ENCODE peak calls at places on chromosome 15, in five cellular contexts. M is psoas muscle, F is AG09309, Y is HCT116, S is mammary epithelial cell. J is an unnamed sample.

GRCh38 chr15:23049984-23050628 is 10.7 kb upstream of the TUBGCP5 start:
- DNase-seq in M (no peak), F (no peak), Y (no peak), S (no peak), J (no peak)

GRCh38 chr15:69573815-69574472 is 121.3 kb downstream of the RPLP1 start:
- DNase-seq in M (no peak), F (no peak), Y (no peak), S (no peak), J (peak)

GRCh38 chr15:22888120-22888859 is 49.8 kb downstream of the NIPA2 start:
- DNase-seq in M (no peak), F (peak), Y (no peak), S (peak), J (peak)

GRCh38 chr15:41791970-41792637 is 17.8 kb downstream of the MAPKBP1 start:
- DNase-seq in M (no peak), F (no peak), Y (no peak), S (no peak), J (no peak)

GRCh38 chr15:85825118-85825517 is 30.4 kb upstream of the KLHL25 start:
- DNase-seq in M (no peak), F (no peak), Y (no peak), S (no peak), J (no peak)

GRCh38 chr15:28901987-28902745 is 16.4 kb downstream of the APBA2 start:
- DNase-seq in M (no peak), F (no peak), Y (no peak), S (no peak), J (no peak)

GRCh38 chr15:91555307-91555706 is 298.2 kb upstream of the SLCO3A1 start:
- DNase-seq in M (no peak), F (no peak), Y (no peak), S (peak), J (no peak)

GRCh38 chr15:41661078-41661528 is 898 bp downstream of the MGA start:
- DNase-seq in M (no peak), F (no peak), Y (no peak), S (no peak), J (no peak)

GRCh38 chr15:74294010-74294409 is 57.9 kb downstream of the CCDC33 start:
- DNase-seq in M (no peak), F (no peak), Y (no peak), S (no peak), J (no peak)

GRCh38 chr15:62212746-62213145 is 47.7 kb upstream of the C2CD4B start:
- DNase-seq in M (no peak), F (no peak), Y (no peak), S (no peak), J (no peak)

GRCh38 chr15:65638681-65639089 is 16.9 kb downstream of the SLC24A1 start:
- DNase-seq in M (no peak), F (peak), Y (peak), S (peak), J (peak)

GRCh38 chr15:66873856-66874255 is 171.8 kb downstream of the SMAD6 start:
- DNase-seq in M (no peak), F (no peak), Y (no peak), S (no peak), J (no peak)

GRCh38 chr15:46577767-46578166 is 942.9 kb downstream of the SQOR start:
- DNase-seq in M (no peak), F (no peak), Y (no peak), S (no peak), J (no peak)

GRCh38 chr15:29449136-29449535 is 179.5 kb upstream of the NSMCE3 start:
- DNase-seq in M (no peak), F (no peak), Y (no peak), S (no peak), J (no peak)

GRCh38 chr15:31228980-31229826 is 97.4 kb upstream of the KLF13 start:
- DNase-seq in M (no peak), F (no peak), Y (no peak), S (no peak), J (no peak)

GRCh38 chr15:99476413-99477222 is 89.2 kb upstream of the MEF2A start:
- DNase-seq in M (peak), F (peak), Y (no peak), S (peak), J (peak)

GRCh38 chr15:80923668-80924067 is 66.0 kb downstream of the MESD start:
- DNase-seq in M (no peak), F (no peak), Y (no peak), S (peak), J (no peak)

GRCh38 chr15:75030023-75030413 is 6.6 kb downstream of the PPCDC start:
- DNase-seq in M (no peak), F (no peak), Y (no peak), S (peak), J (no peak)

GRCh38 chr15:69808756-69809155 is 289.0 kb downstream of the TLE3 start:
- DNase-seq in M (no peak), F (peak), Y (no peak), S (no peak), J (no peak)

GRCh38 chr15:38168472-38169057 is 84.1 kb upstream of the SPRED1 start:
- DNase-seq in M (no peak), F (no peak), Y (no peak), S (no peak), J (no peak)

GRCh38 chr15:40100947-40101905 is 7.5 kb downstream of the BMF start:
- DNase-seq in M (no peak), F (no peak), Y (no peak), S (no peak), J (no peak)

GRCh38 chr15:58448331-58448730 is 16.5 kb downstream of the LIPC start:
- DNase-seq in M (no peak), F (no peak), Y (no peak), S (no peak), J (no peak)

GRCh38 chr15:58447244-58448010 is 15.6 kb downstream of the LIPC start:
- DNase-seq in M (no peak), F (peak), Y (no peak), S (peak), J (peak)

GRCh38 chr15:58445861-58446260 is 14.1 kb downstream of the LIPC start:
- DNase-seq in M (no peak), F (no peak), Y (no peak), S (no peak), J (no peak)

GRCh38 chr15:58446521-58446920 is 14.7 kb downstream of the LIPC start:
- DNase-seq in M (no peak), F (no peak), Y (no peak), S (no peak), J (no peak)

DNA sequence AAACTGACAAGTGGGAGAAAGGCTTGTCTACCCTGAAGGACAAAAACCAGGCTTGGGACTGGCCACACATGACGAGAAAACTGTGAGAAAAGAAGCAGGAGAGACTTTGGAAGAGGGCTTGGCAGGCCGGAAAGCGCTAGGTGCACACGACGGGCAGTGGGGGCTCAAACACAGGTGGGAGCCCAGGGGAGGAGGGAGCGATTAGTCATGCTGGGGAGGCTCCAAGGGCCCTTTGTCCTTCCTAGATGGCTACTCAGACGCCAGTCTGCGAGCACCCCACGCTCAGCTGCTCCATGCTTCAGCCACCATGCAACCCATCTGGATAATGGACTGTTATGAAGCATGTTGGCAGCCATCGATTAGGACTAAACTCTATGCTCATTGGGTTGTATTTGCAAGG is 17.1 kb downstream of the LIPC start:
- DNase-seq in M (no peak), F (no peak), Y (no peak), S (no peak), J (no peak)
- TF ChIP-seq CTCF in M (no peak), F (no peak), Y (no peak), S (no peak), J (no peak)

GRCh38 chr15:68031406-68031805 is 22.7 kb upstream of the PIAS1 start:
- DNase-seq in M (no peak), F (no peak), Y (no peak), S (no peak), J (no peak)
- H3K4me3 ChIP-seq in M (no peak), F (no peak), Y (no peak), S (no peak), J (no peak)

GRCh38 chr15:83106994-83107840 is at the start of gene TM6SF1:
- DNase-seq in M (peak), F (no peak), Y (no peak), S (no peak), J (no peak)
- TF ChIP-seq CTCF in M (no peak), F (no peak), Y (no peak), S (no peak), J (no peak)

GRCh38 chr15:53367740-53368139 is 391.7 kb downstream of the WDR72 start:
- DNase-seq in M (no peak), F (no peak), Y (no peak), S (no peak), J (no peak)
- H3K4me3 ChIP-seq in M (no peak), F (no peak), Y (no peak), S (no peak), J (no peak)

GRCh38 chr15:98382139-98382538 is 266.2 kb upstream of the IGF1R start:
- DNase-seq in M (no peak), F (no peak), Y (no peak), S (no peak), J (no peak)
- TF ChIP-seq CTCF in M (no peak), F (no peak), Y (peak), S (no peak), J (no peak)

DNA sequence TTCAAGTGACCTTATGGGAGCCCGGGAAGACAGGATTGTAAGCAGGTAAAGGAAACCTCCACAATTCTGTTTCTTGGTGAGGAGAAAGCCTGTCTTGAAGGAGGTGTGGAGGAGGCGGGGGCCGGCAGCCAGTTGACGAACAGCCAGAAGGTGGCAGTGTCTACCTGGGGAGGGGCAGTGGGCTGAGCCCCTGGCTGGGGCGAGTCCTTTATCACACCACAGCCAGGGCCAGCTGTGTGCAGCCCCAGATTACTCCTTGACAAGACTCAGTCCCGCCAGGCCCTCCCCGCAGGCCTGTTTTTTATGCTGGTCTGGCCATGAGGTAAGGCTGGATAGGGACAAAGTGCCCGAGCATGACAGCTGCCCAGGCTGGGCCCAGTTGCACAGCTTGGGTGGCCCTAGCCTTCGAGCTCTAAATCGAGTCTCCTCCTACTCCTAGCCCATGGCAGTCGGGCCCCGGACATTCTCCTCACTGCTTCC is 40.9 kb upstream of the IDH2 start:
- DNase-seq in M (peak), F (no peak), Y (peak), S (peak), J (peak)
- H3K4me3 ChIP-seq in M (no peak), F (no peak), Y (no peak), S (no peak), J (no peak)

GRCh38 chr15:53197426-53197839 is 407.3 kb upstream of the ONECUT1 start:
- DNase-seq in M (peak), F (peak), Y (peak), S (peak), J (no peak)
- TF ChIP-seq CTCF in M (peak), F (peak), Y (peak), S (peak), J (peak)